ENCODE peak calls at places on chromosome 4, in four cellular contexts. X is naive thymus-derived CD8-positive, alpha-beta T cell; N is SJSA1; B is activated CD4-positive, alpha-beta T cell treated with anti-CD3 and anti-CD28 coated beads, Interleukin-2, amount 50 U/mL, for 48 hours. A is an unnamed sample.

GRCh38 chr4:94256833-94257232 is 49.2 kb downstream of the SMARCAD1 start:
- DNase-seq in X (no peak), N (no peak), B (no peak), A (no peak)

GRCh38 chr4:101596786-101597185 is 193.7 kb upstream of the BANK1 start:
- DNase-seq in X (no peak), N (no peak), B (no peak), A (no peak)

GRCh38 chr4:120331486-120332281 is 265.0 kb upstream of the MAD2L1 start:
- DNase-seq in X (no peak), N (no peak), B (peak), A (no peak)

GRCh38 chr4:141388483-141388882 is 167.8 kb downstream of the ZNF330 start:
- DNase-seq in X (no peak), N (no peak), B (no peak), A (no peak)

GRCh38 chr4:89303989-89304388 is 3.6 kb downstream of the GPRIN3 start:
- DNase-seq in X (no peak), N (no peak), B (no peak), A (no peak)

GRCh38 chr4:65083076-65083475 is 587.2 kb downstream of the EPHA5 start:
- DNase-seq in X (no peak), N (no peak), B (no peak), A (no peak)

GRCh38 chr4:86451560-86452322 is 91.9 kb upstream of the MAPK10 start:
- DNase-seq in X (no peak), N (peak), B (no peak), A (no peak)

GRCh38 chr4:20984011-20984836 is 284.0 kb downstream of the PACRGL start:
- DNase-seq in X (no peak), N (no peak), B (no peak), A (no peak)

GRCh38 chr4:157896726-157897125 is 276.1 kb downstream of the GASK1B start:
- DNase-seq in X (no peak), N (no peak), B (no peak), A (no peak)

GRCh38 chr4:143335979-143336827 is 473 bp upstream of the GAB1 start:
- DNase-seq in X (no peak), N (peak), B (peak), A (peak)

GRCh38 chr4:13733817-13734216 is 106.3 kb upstream of the BOD1L1 start:
- DNase-seq in X (no peak), N (no peak), B (no peak), A (no peak)

GRCh38 chr4:118711047-118711446 is 25.9 kb downstream of the METTL14 start:
- DNase-seq in X (no peak), N (no peak), B (no peak), A (no peak)

GRCh38 chr4:677431-678293 is 3.3 kb downstream of the MYL5 start:
- DNase-seq in X (no peak), N (no peak), B (peak), A (no peak)